ENCODE peak calls at places on chromosomes 12 and 14, in seven cellular contexts. D, X, U, K, P, Y and S are unnamed samples. For H3K4me1, the result is how much of the 10 kb centered on the place peaks cover.

GRCh38 chr14:54538055-54538454 is 28.3 kb downstream of the CGRRF1 start:
- DNase-seq in K (no peak), D (no peak), Y (no peak), U (no peak), X (no peak), P (no peak), S (no peak)

GRCh38 chr14:37063467-37064240 is 108.8 kb downstream of the SLC25A21 start:
- DNase-seq in X (no peak), Y (no peak), P (no peak), D (no peak), U (no peak), K (no peak), S (no peak)

GRCh38 chr12:1309610-1310009 is 284.8 kb downstream of the FBXL14 start:
- DNase-seq in D (no peak), K (no peak), P (no peak), Y (no peak), X (no peak), U (no peak), S (no peak)

GRCh38 chr12:63867026-63867425 is 22.5 kb downstream of the SRGAP1 start:
- DNase-seq in Y (no peak), D (no peak), P (no peak), X (no peak), U (no peak), K (no peak), S (no peak)

GRCh38 chr14:96889091-96889490 is 91.9 kb downstream of the VRK1 start:
- DNase-seq in K (no peak), D (no peak), P (no peak), U (no peak), X (no peak), Y (no peak), S (no peak)

GRCh38 chr14:103898204-103898603 is 30.1 kb upstream of the TDRD9 start:
- DNase-seq in X (no peak), D (no peak), K (no peak), Y (no peak), U (no peak), P (no peak), S (no peak)

GRCh38 chr12:76883826-76884225 is 5.0 kb upstream of the CSRP2 start:
- DNase-seq in P (no peak), U (no peak), K (no peak), Y (peak), X (no peak), D (no peak), S (peak)

GRCh38 chr14:100419856-100420255 is 96.7 kb downstream of the SLC25A47 start:
- DNase-seq in P (no peak), D (no peak), Y (no peak), U (no peak), K (peak), X (no peak), S (no peak)

GRCh38 chr12:129212221-129212630 is 358.9 kb downstream of the GLT1D1 start:
- DNase-seq in K (no peak), D (no peak), P (peak), X (no peak), U (no peak), Y (no peak), S (no peak)

GRCh38 chr14:105187935-105188524 is 6.9 kb upstream of the NUDT14 start:
- DNase-seq in U (no peak), D (no peak), X (peak), P (no peak), Y (no peak), K (no peak), S (no peak)

GRCh38 chr12:127013222-127013621 is 1253.7 kb upstream of the TMEM132C start:
- DNase-seq in Y (no peak), X (no peak), U (no peak), D (no peak), P (no peak), K (no peak), S (no peak)

GRCh38 chr12:57838594-57839302 is 7.8 kb downstream of the CTDSP2 start:
- DNase-seq in Y (no peak), D (no peak), X (no peak), U (no peak), K (no peak), P (no peak), S (no peak)

GRCh38 chr14:38404100-38404541 is 148.2 kb upstream of the CLEC14A start:
- DNase-seq in P (no peak), D (no peak), X (no peak), U (no peak), K (no peak), Y (no peak), S (no peak)

GRCh38 chr14:59360923-59361794 is 104.0 kb downstream of the GPR135 start:
- DNase-seq in D (no peak), U (peak), X (peak), Y (peak), K (no peak), P (peak), S (peak)

GRCh38 chr12:110766311-110767154 is 23.8 kb upstream of the PPP1CC start:
- DNase-seq in X (no peak), P (no peak), Y (no peak), K (no peak), D (no peak), U (no peak), S (no peak)

GRCh38 chr12:78392918-78393317 is 471.7 kb upstream of the SYT1 start:
- DNase-seq in K (no peak), U (no peak), X (peak), Y (no peak), D (no peak), P (peak), S (no peak)

GRCh38 chr14:32421781-32422180 is 92.7 kb downstream of the AKAP6 start:
- DNase-seq in Y (no peak), D (no peak), U (no peak), X (no peak), K (no peak), P (no peak), S (no peak)

GRCh38 chr14:77859934-77860570 is 60.1 kb downstream of the ADCK1 start:
- DNase-seq in Y (no peak), X (no peak), U (no peak), P (no peak), D (no peak), K (no peak), S (no peak)

GRCh38 chr12:93982847-93983315 is 165.5 kb upstream of the PLXNC1 start:
- DNase-seq in D (no peak), U (no peak), K (no peak), Y (no peak), P (peak), X (peak), S (no peak)

GRCh38 chr14:103361868-103362267 is 23.3 kb upstream of the MARK3 start:
- DNase-seq in Y (no peak), X (peak), P (no peak), D (no peak), U (no peak), K (no peak), S (no peak)

GRCh38 chr14:81990312-81990761 is 456.7 kb upstream of the SEL1L start:
- DNase-seq in U (peak), Y (peak), D (no peak), P (peak), X (peak), K (peak), S (no peak)

GRCh38 chr12:112001555-112001954 is 11.4 kb downstream of the TMEM116 start:
- DNase-seq in K (no peak), P (no peak), Y (no peak), D (no peak), X (no peak), U (no peak), S (no peak)

GRCh38 chr12:68176252-68176651 is 16.7 kb upstream of the IFNG start:
- DNase-seq in X (no peak), K (no peak), U (no peak), D (no peak), Y (no peak), P (no peak), S (no peak)

GRCh38 chr14:89504602-89505320 is 87.7 kb upstream of the FOXN3 start:
- DNase-seq in X (no peak), U (no peak), D (no peak), P (no peak), Y (no peak), K (no peak), S (no peak)

GRCh38 chr12:109995366-109995702 is 834 bp downstream of the GIT2 start:
- DNase-seq in Y (no peak), K (no peak), D (no peak), U (no peak), P (no peak), X (no peak), S (no peak)

GRCh38 chr14:24321212-24321975 is 10.1 kb downstream of the LTB4R start:
- DNase-seq in K (no peak), P (no peak), X (no peak), D (no peak), U (no peak), Y (no peak), S (no peak)

GRCh38 chr14:56212541-56212940 is 94.3 kb downstream of the PELI2 start:
- DNase-seq in D (no peak), P (no peak), K (no peak), Y (no peak), X (no peak), U (no peak), S (no peak)

GRCh38 chr12:132592261-132592970 is 18.0 kb downstream of the LRCOL1 start:
- DNase-seq in K (no peak), D (peak), P (no peak), U (no peak), X (no peak), Y (no peak), S (no peak)

GRCh38 chr14:87810711-87811110 is 182.3 kb downstream of the GALC start:
- DNase-seq in P (no peak), D (no peak), Y (no peak), X (peak), K (no peak), U (no peak), S (no peak)

GRCh38 chr12:59839514-59839913 is 243.7 kb downstream of the SLC16A7 start:
- DNase-seq in K (no peak), Y (no peak), X (no peak), P (no peak), D (no peak), U (no peak), S (no peak)

GRCh38 chr12:102659200-102659911 is 179.0 kb upstream of the IGF1 start:
- DNase-seq in K (no peak), P (no peak), X (peak), U (no peak), D (no peak), Y (no peak), S (no peak)

GRCh38 chr12:106897082-106897481 is 58.6 kb upstream of the TMEM263 start:
- DNase-seq in Y (no peak), P (no peak), D (no peak), X (peak), U (no peak), K (no peak), S (no peak)

GRCh38 chr12:42482086-42482819 is 107.3 kb downstream of the PRICKLE1 start:
- DNase-seq in P (peak), D (no peak), Y (peak), U (peak), K (peak), X (peak), S (peak)

GRCh38 chr14:63524537-63525155 is 18.5 kb downstream of the PPP2R5E start:
- DNase-seq in K (no peak), X (no peak), P (no peak), D (peak), U (no peak), Y (no peak), S (no peak)

GRCh38 chr14:55721353-55721752 is 141.3 kb downstream of the KTN1 start:
- DNase-seq in P (no peak), D (no peak), X (peak), U (no peak), Y (no peak), K (no peak), S (no peak)

GRCh38 chr12:47190271-47190750 is 110.6 kb upstream of the AMIGO2 start:
- DNase-seq in P (no peak), X (peak), D (no peak), U (no peak), K (no peak), Y (no peak), S (no peak)

GRCh38 chr12:25058619-25059018 is 109.7 kb upstream of the BCAT1 start:
- DNase-seq in X (no peak), D (no peak), P (no peak), Y (no peak), U (no peak), K (no peak), S (no peak)

DNA sequence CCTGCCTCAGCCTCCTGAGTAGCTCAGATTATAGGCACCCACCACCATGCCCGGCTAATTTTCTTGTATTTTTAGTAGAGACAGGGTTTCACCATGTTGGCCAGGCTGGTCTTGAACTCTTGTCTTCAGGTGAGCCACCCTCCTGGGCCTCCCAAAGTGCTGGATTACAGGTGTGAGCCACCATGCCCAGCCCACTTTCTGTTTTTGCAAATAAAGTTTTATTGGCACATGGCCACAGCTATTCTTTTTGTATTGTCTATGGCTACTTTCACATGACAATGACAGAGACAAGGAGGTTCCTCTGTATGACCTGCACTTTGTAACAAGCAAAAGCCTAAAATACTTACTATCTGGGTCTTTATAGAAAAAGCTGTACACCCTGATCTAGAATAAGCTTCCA is 19.7 kb upstream of the DIABLO start:
- DNase-seq in P (no peak), D (no peak), K (no peak), X (no peak), Y (no peak), U (no peak), S (no peak)
- H3K4me3 ChIP-seq in P (no peak), D (peak), K (no peak), X (no peak), Y (no peak), U (no peak), S (no peak)

GRCh38 chr14:22976620-22977433 is 5.5 kb downstream of the AJUBA start:
- DNase-seq in P (peak), Y (no peak), X (peak), D (no peak), K (no peak), U (no peak), S (no peak)

GRCh38 chr14:22978487-22978837 is 3.9 kb downstream of the AJUBA start:
- DNase-seq in P (no peak), U (no peak), X (no peak), K (no peak), Y (no peak), D (no peak), S (no peak)

GRCh38 chr14:22978873-22979671 is 3.3 kb downstream of the AJUBA start:
- DNase-seq in K (no peak), U (no peak), Y (no peak), P (peak), X (no peak), D (no peak), S (no peak)

GRCh38 chr14:22977684-22978486 is 4.5 kb downstream of the AJUBA start:
- DNase-seq in U (peak), Y (peak), K (peak), D (no peak), X (peak), P (peak), S (peak)

GRCh38 chr14:22977434-22977683 is 5.0 kb downstream of the AJUBA start:
- DNase-seq in X (no peak), K (no peak), D (no peak), U (no peak), P (no peak), Y (no peak), S (no peak)
- H3K4me1 ChIP-seq in X (half or more), K (half or more), D (under half), U (under half), P (under half), Y (under half), S (under half)

GRCh38 chr14:69664865-69665526 is 53.6 kb downstream of the SUSD6 start:
- DNase-seq in Y (no peak), D (no peak), X (no peak), U (no peak), P (no peak), K (no peak), S (no peak)
- H3K4me3 ChIP-seq in Y (no peak), D (no peak), X (no peak), U (no peak), P (no peak), K (no peak), S (no peak)

DNA sequence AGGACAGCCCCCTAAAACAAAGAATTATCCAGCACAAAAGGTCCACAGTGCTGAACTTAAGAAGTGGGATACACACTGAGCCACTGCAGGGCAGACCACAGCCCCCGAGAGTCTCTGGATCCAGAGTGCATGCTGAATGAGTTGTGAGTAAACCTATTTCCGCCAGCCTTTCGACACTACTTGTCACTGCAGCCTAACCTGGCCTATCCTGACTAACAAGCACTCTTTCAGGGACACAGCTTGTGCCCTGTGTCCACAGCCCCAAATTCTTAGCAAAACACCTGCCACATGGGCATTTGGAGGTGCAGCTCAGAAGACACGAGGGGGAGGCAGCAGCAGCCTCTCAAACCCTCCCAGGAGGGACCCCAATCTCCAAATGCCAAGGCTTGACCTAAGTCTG is 31.3 kb downstream of the ITPK1 start:
- DNase-seq in X (no peak), Y (no peak), K (no peak), D (no peak), U (no peak), P (no peak), S (no peak)
- H3K4me1 ChIP-seq in X (under half), Y (under half), K (under half), D (under half), U (under half), P (under half), S (under half)

DNA sequence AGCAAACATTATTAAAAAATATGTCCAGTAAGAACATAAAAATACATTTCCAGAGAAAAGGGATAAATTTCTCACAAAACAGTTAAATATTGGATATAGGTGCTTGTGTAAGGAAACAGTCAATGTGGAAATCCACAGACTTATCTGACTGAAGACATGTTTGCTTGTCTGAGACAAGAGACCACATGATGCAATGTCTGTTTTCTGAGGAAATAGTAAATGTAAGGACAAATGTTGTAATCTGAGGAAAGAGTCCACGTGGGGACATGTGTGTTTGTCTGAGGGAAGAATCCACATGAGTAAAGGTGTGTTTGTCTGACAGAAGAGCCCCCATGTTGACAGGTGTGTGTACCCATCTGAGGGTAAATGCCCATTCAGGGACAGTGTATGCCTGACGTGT is 1093.2 kb downstream of the TMEM121 start:
- DNase-seq in Y (no peak), D (no peak), K (no peak), P (no peak), X (no peak), U (no peak), S (no peak)
- H3K4me3 ChIP-seq in Y (no peak), D (no peak), K (no peak), P (no peak), X (no peak), U (no peak), S (no peak)

DNA sequence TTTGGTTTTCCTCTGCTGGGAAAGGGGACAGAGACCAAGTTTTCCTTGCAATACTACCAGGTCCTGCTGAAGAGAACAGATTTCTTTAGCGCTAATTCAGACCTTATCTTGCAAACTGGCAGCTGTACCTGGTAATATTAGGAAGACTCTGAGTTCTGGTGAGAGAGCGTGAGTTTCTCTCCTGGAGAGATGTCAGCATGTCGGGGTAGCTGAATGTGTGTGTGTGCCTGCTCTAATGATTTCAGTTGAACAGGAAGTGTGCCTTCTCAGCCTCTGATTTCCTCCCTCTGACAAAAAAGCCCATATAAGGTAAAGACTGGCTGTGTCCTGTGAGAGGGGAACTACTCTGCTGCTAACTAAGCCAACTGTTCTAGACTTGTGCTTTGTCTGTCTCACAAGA is 10.3 kb upstream of the ERP27 start:
- DNase-seq in K (no peak), P (peak), X (peak), D (peak), U (no peak), Y (peak), S (no peak)
- H3K4me1 ChIP-seq in K (under half), P (under half), X (under half), D (half or more), U (under half), Y (under half), S (under half)

DNA sequence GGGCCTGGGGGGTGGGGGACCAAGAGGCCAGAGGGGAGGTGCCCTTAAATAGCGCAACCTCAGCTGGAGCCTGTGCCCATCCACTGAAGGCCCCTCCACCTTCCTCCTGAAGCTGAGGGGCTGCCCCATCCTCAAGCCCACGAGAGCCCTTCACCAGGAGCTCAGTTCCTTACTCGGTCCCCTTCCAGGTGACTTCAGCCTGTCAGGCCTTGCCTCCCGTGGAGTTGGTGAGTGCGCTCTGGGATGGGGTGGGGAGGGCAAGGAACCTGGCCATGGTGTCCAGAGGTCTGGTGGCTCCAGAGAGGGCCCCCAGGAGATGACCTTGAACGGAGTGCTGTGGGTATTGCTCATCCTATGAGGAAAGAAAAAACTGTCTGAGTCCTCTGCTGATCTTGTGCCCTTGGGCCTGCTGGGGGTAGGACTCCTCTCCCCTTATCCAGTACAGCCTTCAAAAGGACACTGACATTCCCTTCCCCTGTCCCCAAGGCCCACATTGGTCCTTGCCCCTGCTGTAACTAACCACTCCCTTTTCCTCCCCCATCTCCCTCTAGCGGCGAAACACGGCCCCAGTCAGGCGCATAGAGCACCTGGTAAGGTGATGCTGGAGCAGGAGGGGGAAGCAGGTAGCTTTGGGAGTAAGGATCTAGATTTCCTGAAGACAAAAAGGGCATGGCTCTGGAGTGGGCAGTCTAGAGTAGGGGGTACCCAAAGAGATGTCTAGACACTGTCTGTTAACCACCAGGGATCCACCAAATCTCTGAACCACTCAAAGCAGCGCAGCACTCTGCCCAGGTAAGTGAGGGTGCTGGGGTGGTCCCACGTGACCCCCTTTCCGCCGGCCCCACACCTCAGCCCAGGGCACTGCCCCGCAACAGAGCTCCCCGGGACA is 3.6 kb downstream of the TNS2 start:
- DNase-seq in X (peak), P (peak), K (peak), Y (peak), U (peak), D (peak), S (peak)
- H3K4me3 ChIP-seq in X (peak), P (peak), K (peak), Y (peak), U (peak), D (peak), S (peak)